ENCODE peak calls at places on chromosome 4, in seven cellular contexts. W is astrocyte, Y is IMR-90, E is GM23338, T is fibroblast of lung, P is H9, O is PC-3. B is an unnamed sample.

GRCh38 chr4:149715822-149716585 is 99.6 kb downstream of the IQCM start:
- DNase-seq in W (no peak), Y (no peak), E (no peak), T (no peak), P (no peak), O (no peak), B (no peak)

GRCh38 chr4:79408063-79408462 is at the start of gene GK2:
- DNase-seq in W (no peak), Y (no peak), E (no peak), T (no peak), P (peak; percentile 28), O (no peak), B (no peak)

GRCh38 chr4:118398226-118399090 is 45.7 kb upstream of the PRSS12 start:
- DNase-seq in W (no peak), Y (no peak), E (no peak), T (no peak), P (no peak), O (no peak), B (no peak)

GRCh38 chr4:154946113-154946512 is 165.0 kb downstream of the RBM46 start:
- DNase-seq in W (no peak), Y (no peak), E (no peak), T (no peak), P (no peak), O (no peak), B (no peak)

GRCh38 chr4:123444298-123444731 is 47.7 kb downstream of the SPRY1 start:
- DNase-seq in W (peak; percentile 37), Y (peak; percentile 56), E (peak; percentile 82), T (peak; percentile 58), P (peak; percentile 65), O (no peak), B (no peak)

GRCh38 chr4:158176108-158176507 is 3.3 kb upstream of the GASK1B start:
- DNase-seq in W (peak; percentile 60), Y (peak; percentile 57), E (no peak), T (peak; percentile 73), P (no peak), O (peak; percentile 78), B (peak; percentile 76)

GRCh38 chr4:152257601-152258066 is 278.3 kb downstream of the FBXW7 start:
- DNase-seq in W (peak; percentile 57), Y (peak; percentile 31), E (peak; percentile 24), T (peak; percentile 68), P (no peak), O (peak; percentile 48), B (peak; percentile 68)

GRCh38 chr4:188262464-188262863 is 123.2 kb downstream of the TRIML1 start:
- DNase-seq in W (no peak), Y (peak; percentile 86), E (no peak), T (no peak), P (no peak), O (no peak), B (no peak)

GRCh38 chr4:167219090-167219489 is 15.2 kb downstream of the SPOCK3 start:
- DNase-seq in W (no peak), Y (no peak), E (no peak), T (no peak), P (no peak), O (peak; percentile 7), B (no peak)

GRCh38 chr4:29263011-29263410 is 1457.2 kb upstream of the PCDH7 start:
- DNase-seq in W (no peak), Y (peak; percentile 34), E (no peak), T (no peak), P (no peak), O (no peak), B (no peak)

GRCh38 chr4:5971077-5971447 is 47.2 kb downstream of the C4orf50 start:
- DNase-seq in W (no peak), Y (no peak), E (peak; percentile 52), T (no peak), P (peak; percentile 81), O (no peak), B (no peak)

GRCh38 chr4:101284546-101284945 is 62.8 kb downstream of the PPP3CA start:
- DNase-seq in W (no peak), Y (no peak), E (no peak), T (no peak), P (no peak), O (peak; percentile 34), B (peak; percentile 49)

GRCh38 chr4:87123241-87123640 is 97.2 kb downstream of the KLHL8 start:
- DNase-seq in W (no peak), Y (no peak), E (no peak), T (no peak), P (no peak), O (no peak), B (no peak)

GRCh38 chr4:152356428-152357034 is 179.4 kb downstream of the FBXW7 start:
- DNase-seq in W (peak; percentile 15), Y (peak; percentile 21), E (no peak), T (peak; percentile 43), P (no peak), O (no peak), B (peak; percentile 46)

GRCh38 chr4:27278615-27279014 is 418.0 kb downstream of the STIM2 start:
- DNase-seq in W (peak; percentile 27), Y (peak; percentile 7), E (peak; percentile 83), T (peak; percentile 43), P (peak; percentile 46), O (peak; percentile 48), B (peak; percentile 49)

GRCh38 chr4:624705-625590 is at the start of gene PDE6B:
- DNase-seq in W (no peak), Y (no peak), E (peak; percentile 52), T (no peak), P (peak; percentile 61), O (no peak), B (no peak)

GRCh38 chr4:119172223-119172622 is 36.6 kb downstream of the MYOZ2 start:
- DNase-seq in W (no peak), Y (peak; percentile 7), E (no peak), T (no peak), P (no peak), O (peak; percentile 15), B (peak; percentile 1)

DNA sequence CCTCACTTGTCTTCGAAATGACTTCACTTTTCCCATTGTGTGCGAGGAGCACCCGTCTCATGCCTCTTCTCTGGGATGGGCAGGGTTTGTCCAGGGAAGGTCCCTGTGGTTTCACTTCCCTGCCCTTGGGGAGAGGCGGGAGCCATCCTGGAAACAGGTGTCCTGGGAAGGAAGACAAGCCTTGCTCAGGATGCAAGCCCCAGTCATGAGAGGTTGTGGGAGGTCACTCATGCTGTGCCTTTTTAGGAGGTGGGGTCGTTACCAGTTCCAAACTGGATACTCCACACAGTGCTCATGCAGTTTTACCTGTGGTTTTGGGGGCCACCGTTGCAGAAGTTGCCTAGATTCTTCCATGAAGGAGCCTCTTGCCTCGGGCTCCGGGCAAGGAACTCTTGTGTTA is 3.8 kb downstream of the RGS12 start:
- DNase-seq in W (no peak), Y (no peak), E (no peak), T (no peak), P (no peak), O (no peak), B (no peak)
- H4K20me1 ChIP-seq in W (peaks cover 70% of the 10 kb centered on the region), Y (peaks cover 35% of the 10 kb centered on the region), E (peaks cover 6% of the 10 kb centered on the region), T (no peaks in the 10 kb centered on the region), P (peaks cover 3% of the 10 kb centered on the region), O (no peaks in the 10 kb centered on the region), B (no peaks in the 10 kb centered on the region)

DNA sequence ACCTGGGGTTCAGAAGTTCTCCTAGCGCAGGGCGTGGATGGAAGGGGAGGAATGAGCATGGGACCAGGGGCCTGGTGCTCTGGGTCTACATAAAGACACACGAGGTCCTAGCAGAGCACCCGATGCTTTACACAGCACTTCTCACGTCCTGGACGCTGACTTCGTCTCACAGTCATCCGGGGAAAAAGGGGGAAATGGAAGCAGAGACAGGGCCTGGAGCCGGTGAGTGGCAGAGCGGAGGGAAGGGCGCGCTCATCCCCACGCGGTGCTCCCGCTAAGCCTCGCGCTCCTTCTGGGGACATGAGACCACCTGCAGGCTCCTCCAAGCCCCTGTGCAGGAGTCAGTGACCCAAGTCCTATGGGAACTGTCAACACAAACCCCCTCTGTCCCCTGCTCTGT is 157.7 kb downstream of the AFAP1 start:
- DNase-seq in W (no peak), Y (no peak), E (no peak), T (no peak), P (no peak), O (no peak), B (no peak)
- H2AFZ ChIP-seq in W (no peak overlapping the region), Y (no peak overlapping the region), E (no peak overlapping the region), T (no peak overlapping the region), P (no peak overlapping the region), O (no peak overlapping the region), B (no peak overlapping the region)

DNA sequence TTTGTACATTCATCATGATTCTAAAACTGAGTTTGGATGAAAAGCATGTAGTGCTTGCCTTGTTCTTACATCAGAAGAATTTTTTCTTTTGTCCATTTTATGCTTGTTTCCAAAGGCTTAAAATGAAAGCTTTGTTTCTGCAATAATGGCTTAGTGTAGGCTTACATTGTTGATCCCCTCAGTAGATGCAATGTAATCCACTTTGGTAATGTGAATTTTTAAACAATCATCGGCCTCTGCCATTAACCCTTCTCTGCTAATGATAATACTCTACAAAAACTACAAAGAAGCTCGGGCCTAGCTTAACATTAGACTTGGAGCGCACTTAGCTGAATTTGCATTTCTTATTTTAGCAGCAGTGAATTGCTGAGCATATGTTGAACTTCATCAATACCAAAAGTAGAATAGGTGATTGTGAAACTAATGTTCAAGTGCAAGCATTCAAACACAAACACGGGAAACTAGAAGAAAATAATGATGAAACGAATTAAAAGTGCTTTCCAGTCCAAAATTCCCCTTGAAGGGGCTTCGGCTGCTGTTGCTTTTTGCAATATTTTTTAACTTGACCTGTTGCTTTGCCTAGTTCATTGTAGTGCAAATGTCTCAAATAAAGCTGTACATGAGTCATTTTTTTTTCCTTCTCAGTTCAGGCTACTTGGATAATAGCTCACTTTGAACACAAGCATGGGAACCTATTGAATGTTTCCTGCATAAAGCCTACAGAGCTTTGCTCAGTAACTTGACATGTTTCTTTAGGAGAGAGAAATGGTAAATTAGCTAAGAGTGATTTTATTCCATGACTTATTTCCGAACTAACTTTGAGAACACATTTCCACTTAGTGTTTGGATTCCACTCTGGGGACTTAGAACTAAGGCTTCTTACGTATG is 66.5 kb downstream of the SLIT2 start:
- DNase-seq in W (no peak), Y (peak; percentile 32), E (no peak), T (no peak), P (no peak), O (no peak), B (peak; percentile 31)
- H3K4me2 ChIP-seq in W (peak overlapping the region; percentile 36), Y (peak overlapping the region; percentile 61), E (no peak overlapping the region), T (peak overlapping the region; percentile 80), P (no peak overlapping the region), O (no peak overlapping the region), B (peak overlapping the region; percentile 57)

GRCh38 chr4:99843413-99843812 is 26.8 kb downstream of the DAPP1 start:
- DNase-seq in W (no peak), Y (no peak), E (no peak), T (no peak), P (no peak), O (no peak), B (no peak)
- H4K20me1 ChIP-seq in W (no peaks in the 10 kb centered on the region), Y (no peaks in the 10 kb centered on the region), E (no peaks in the 10 kb centered on the region), T (no peaks in the 10 kb centered on the region), P (no peaks in the 10 kb centered on the region), O (no peaks in the 10 kb centered on the region), B (no peaks in the 10 kb centered on the region)

DNA sequence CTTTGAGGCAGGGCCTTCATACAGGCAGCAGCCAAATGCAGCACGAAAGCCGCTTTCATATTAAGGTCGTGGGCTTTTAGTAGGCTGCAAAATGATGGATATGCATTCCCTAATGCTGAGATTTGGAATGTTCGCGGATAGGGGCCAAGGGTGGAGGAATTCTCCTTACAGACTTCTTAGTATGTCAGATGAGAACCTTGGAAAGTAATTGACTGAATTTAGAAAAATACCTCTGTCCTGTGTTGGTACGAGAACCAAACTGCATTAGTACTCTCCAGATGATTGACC is 1.1 kb downstream of the SEC24B start:
- DNase-seq in W (peak; percentile 54), Y (peak; percentile 37), E (no peak), T (peak; percentile 63), P (no peak), O (no peak), B (peak; percentile 52)
- H2AFZ ChIP-seq in W (no peak overlapping the region), Y (no peak overlapping the region), E (no peak overlapping the region), T (no peak overlapping the region), P (no peak overlapping the region), O (no peak overlapping the region), B (peak overlapping the region; percentile 31)